ENCODE peak calls at places on chromosomes 16 and 17, in seven cellular contexts. One of them, this sample, is unnamed.

GRCh38 chr16:64459821-64460220 is 662.0 kb downstream of the CDH11 start:
- DNase-seq in progenitor cell of endocrine pancreas: no peak
- DNase-seq in GM03348: peak; percentile 12
- DNase-seq in AG04450: no peak
- DNase-seq in NCI-H1930: no peak
- DNase-seq in fibroblast of mammary gland: peak; percentile 67
- DNase-seq in lower leg skin: no peak
- DNase-seq in this sample: no peak

GRCh38 chr17:11598274-11599221 is at the start of gene DNAH9:
- DNase-seq in fibroblast of mammary gland: peak; percentile 60
- DNase-seq in progenitor cell of endocrine pancreas: peak; percentile 90
- DNase-seq in lower leg skin: peak; percentile 94
- DNase-seq in NCI-H1930: peak; percentile 89
- DNase-seq in AG04450: no peak
- DNase-seq in GM03348: peak; percentile 45
- DNase-seq in this sample: no peak

GRCh38 chr17:42429726-42430464 is 6.8 kb upstream of the CAVIN1 start:
- DNase-seq in fibroblast of mammary gland: no peak
- DNase-seq in lower leg skin: no peak
- DNase-seq in NCI-H1930: no peak
- DNase-seq in AG04450: no peak
- DNase-seq in progenitor cell of endocrine pancreas: no peak
- DNase-seq in GM03348: no peak
- DNase-seq in this sample: no peak

GRCh38 chr16:73396556-73396955 is 348.6 kb upstream of the ZFHX3 start:
- DNase-seq in progenitor cell of endocrine pancreas: no peak
- DNase-seq in AG04450: no peak
- DNase-seq in GM03348: no peak
- DNase-seq in NCI-H1930: no peak
- DNase-seq in lower leg skin: no peak
- DNase-seq in fibroblast of mammary gland: no peak
- DNase-seq in this sample: no peak

GRCh38 chr17:4368341-4368740 is 1.9 kb upstream of the UBE2G1 start:
- DNase-seq in NCI-H1930: no peak
- DNase-seq in AG04450: no peak
- DNase-seq in lower leg skin: no peak
- DNase-seq in fibroblast of mammary gland: no peak
- DNase-seq in progenitor cell of endocrine pancreas: no peak
- DNase-seq in GM03348: no peak
- DNase-seq in this sample: no peak

GRCh38 chr17:32323784-32324590 is 18.0 kb downstream of the C17orf75 start:
- DNase-seq in lower leg skin: no peak
- DNase-seq in GM03348: peak; percentile 66
- DNase-seq in progenitor cell of endocrine pancreas: no peak
- DNase-seq in fibroblast of mammary gland: no peak
- DNase-seq in NCI-H1930: no peak
- DNase-seq in AG04450: no peak
- DNase-seq in this sample: no peak

GRCh38 chr17:63702223-63702577 is 2.3 kb upstream of the LIMD2 start:
- DNase-seq in GM03348: no peak
- DNase-seq in progenitor cell of endocrine pancreas: no peak
- DNase-seq in NCI-H1930: no peak
- DNase-seq in AG04450: no peak
- DNase-seq in lower leg skin: no peak
- DNase-seq in fibroblast of mammary gland: no peak
- DNase-seq in this sample: no peak

GRCh38 chr17:57112994-57113393 is 27.9 kb downstream of the AKAP1 start:
- DNase-seq in GM03348: no peak
- DNase-seq in fibroblast of mammary gland: no peak
- DNase-seq in AG04450: no peak
- DNase-seq in lower leg skin: no peak
- DNase-seq in NCI-H1930: no peak
- DNase-seq in progenitor cell of endocrine pancreas: no peak
- DNase-seq in this sample: no peak

GRCh38 chr16:88903267-88903666 is 36.8 kb upstream of the PABPN1L start:
- DNase-seq in AG04450: no peak
- DNase-seq in progenitor cell of endocrine pancreas: no peak
- DNase-seq in GM03348: no peak
- DNase-seq in lower leg skin: no peak
- DNase-seq in NCI-H1930: no peak
- DNase-seq in fibroblast of mammary gland: no peak
- DNase-seq in this sample: no peak

GRCh38 chr16:64866026-64866425 is 255.8 kb downstream of the CDH11 start:
- DNase-seq in fibroblast of mammary gland: no peak
- DNase-seq in GM03348: no peak
- DNase-seq in NCI-H1930: no peak
- DNase-seq in lower leg skin: no peak
- DNase-seq in progenitor cell of endocrine pancreas: no peak
- DNase-seq in AG04450: no peak
- DNase-seq in this sample: no peak